ENCODE peak calls at places on chromosomes 1 and 21, in six cellular contexts. K, L, Y, A, G and V are unnamed samples.

GRCh38 chr1:7810395-7810794 is 26.3 kb downstream of the PER3 start:
- DNase-seq in K (no peak), L (no peak), A (no peak), Y (no peak), G (peak; percentile 99), V (no peak)

GRCh38 chr1:226629210-226629895 is 80.8 kb downstream of the STUM start:
- DNase-seq in L (no peak), A (no peak), K (no peak), Y (no peak), G (no peak), V (no peak)

GRCh38 chr1:41870076-41870562 is 48.6 kb downstream of the HIVEP3 start:
- DNase-seq in G (peak; percentile 68), A (no peak), L (no peak), Y (no peak), K (no peak), V (peak; percentile 29)

GRCh38 chr1:31938184-31938975 is at the start of gene PTP4A2:
- DNase-seq in A (peak; percentile 95), G (peak; percentile 87), Y (peak; percentile 95), K (peak; percentile 95), L (peak; percentile 94), V (peak; percentile 96)

GRCh38 chr1:215005078-215005477 is 77.5 kb upstream of the KCNK2 start:
- DNase-seq in L (no peak), Y (no peak), G (no peak), K (peak; percentile 27), A (no peak), V (no peak)

GRCh38 chr1:39205102-39205780 is 746 bp downstream of the MACF1 start:
- DNase-seq in Y (no peak), L (no peak), A (peak; percentile 68), K (peak; percentile 34), G (peak; percentile 76), V (peak; percentile 25)

GRCh38 chr1:76494807-76495206 is 372.5 kb upstream of the ST6GALNAC5 start:
- DNase-seq in L (no peak), A (no peak), G (peak; percentile 26), Y (no peak), K (no peak), V (no peak)

GRCh38 chr1:20484526-20485462 is 1.2 kb downstream of the CAMK2N1 start:
- DNase-seq in Y (no peak), A (no peak), L (no peak), K (no peak), G (no peak), V (no peak)

GRCh38 chr1:59657873-59658465 is 156.8 kb upstream of the HOOK1 start:
- DNase-seq in K (no peak), Y (no peak), L (no peak), A (no peak), G (no peak), V (no peak)

GRCh38 chr1:9449106-9449627 is 90.1 kb upstream of the SLC25A33 start:
- DNase-seq in A (no peak), G (peak; percentile 38), L (no peak), K (no peak), Y (no peak), V (no peak)

GRCh38 chr21:20220586-20220985 is 777.6 kb upstream of the NCAM2 start:
- DNase-seq in G (no peak), K (no peak), L (no peak), A (no peak), Y (no peak), V (no peak)

GRCh38 chr1:60596791-60597748 is 485.3 kb upstream of the NFIA start:
- DNase-seq in G (peak; percentile 40), K (no peak), L (no peak), Y (no peak), A (no peak), V (no peak)

GRCh38 chr21:41987310-41987709 is 22.9 kb downstream of the ZBTB21 start:
- DNase-seq in K (no peak), G (no peak), A (no peak), L (no peak), Y (no peak), V (no peak)

DNA sequence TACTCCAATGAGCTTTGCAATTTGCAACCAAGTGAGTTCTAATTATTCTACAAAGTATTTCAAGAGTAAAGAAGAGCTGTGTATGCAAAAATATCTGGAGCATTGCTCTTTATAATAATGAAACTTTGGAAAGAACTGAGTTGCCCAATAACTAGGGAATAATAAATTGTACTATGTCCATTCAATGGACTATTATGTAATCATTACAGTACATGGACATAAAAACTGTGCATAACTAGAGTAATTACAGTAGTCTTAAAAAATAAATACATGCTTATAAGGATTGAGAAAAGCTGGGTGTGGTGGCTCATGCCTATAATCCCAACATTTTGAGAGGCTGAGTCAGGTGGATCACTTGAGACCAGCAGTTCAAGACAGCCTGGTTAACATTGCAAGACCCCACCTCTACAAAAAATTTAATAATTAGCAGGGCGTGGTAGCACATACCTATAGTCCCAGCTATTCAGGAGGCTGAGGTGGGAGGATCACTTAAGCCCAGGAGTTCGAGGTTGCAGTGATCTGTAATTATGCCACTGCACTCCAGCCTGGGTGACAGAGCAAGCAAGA is 70.3 kb upstream of the JAK1 start:
- DNase-seq in L (no peak), Y (no peak), G (no peak), K (no peak), A (no peak), V (peak; percentile 8)
- H3K4me3 ChIP-seq in L (no peak overlapping the region), Y (no peak overlapping the region), G (no peak overlapping the region), K (no peak overlapping the region), A (no peak overlapping the region), V (no peak overlapping the region)

GRCh38 chr21:33865996-33866575 is 49.5 kb downstream of the ATP5PO start:
- DNase-seq in K (no peak), G (no peak), A (no peak), L (no peak), Y (no peak), V (no peak)

GRCh38 chr21:33865176-33865575 is 50.4 kb downstream of the ATP5PO start:
- DNase-seq in K (no peak), G (no peak), Y (no peak), L (no peak), A (no peak), V (no peak)

GRCh38 chr21:33861125-33861524 is 54.5 kb downstream of the ATP5PO start:
- DNase-seq in A (no peak), G (no peak), Y (no peak), K (no peak), L (no peak), V (no peak)

GRCh38 chr21:33866851-33867250 is 48.8 kb downstream of the ATP5PO start:
- DNase-seq in A (no peak), L (no peak), K (no peak), Y (no peak), G (peak; percentile 12), V (no peak)

DNA sequence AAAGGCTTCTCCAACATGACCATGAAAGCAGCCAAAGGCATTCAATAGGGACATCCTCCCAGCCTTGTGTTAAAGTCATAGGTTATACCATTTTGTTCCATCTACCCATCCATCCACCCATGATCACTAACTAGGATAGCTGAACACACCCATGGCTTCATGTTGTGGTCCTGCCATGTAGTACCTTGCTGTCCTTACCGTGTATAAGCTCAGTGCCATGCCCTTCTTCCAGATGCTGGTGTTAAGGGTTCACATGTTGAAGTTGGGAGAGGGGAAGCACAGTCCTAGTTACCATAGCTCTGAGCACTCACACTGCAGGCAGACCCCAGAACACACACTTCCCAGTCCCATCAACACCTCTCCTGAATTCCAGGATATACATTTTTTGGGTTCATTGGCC is 51.5 kb downstream of the ATP5PO start:
- DNase-seq in Y (no peak), K (no peak), G (no peak), A (no peak), L (no peak), V (no peak)
- H3K4me3 ChIP-seq in Y (no peak overlapping the region), K (no peak overlapping the region), G (no peak overlapping the region), A (no peak overlapping the region), L (no peak overlapping the region), V (no peak overlapping the region)

DNA sequence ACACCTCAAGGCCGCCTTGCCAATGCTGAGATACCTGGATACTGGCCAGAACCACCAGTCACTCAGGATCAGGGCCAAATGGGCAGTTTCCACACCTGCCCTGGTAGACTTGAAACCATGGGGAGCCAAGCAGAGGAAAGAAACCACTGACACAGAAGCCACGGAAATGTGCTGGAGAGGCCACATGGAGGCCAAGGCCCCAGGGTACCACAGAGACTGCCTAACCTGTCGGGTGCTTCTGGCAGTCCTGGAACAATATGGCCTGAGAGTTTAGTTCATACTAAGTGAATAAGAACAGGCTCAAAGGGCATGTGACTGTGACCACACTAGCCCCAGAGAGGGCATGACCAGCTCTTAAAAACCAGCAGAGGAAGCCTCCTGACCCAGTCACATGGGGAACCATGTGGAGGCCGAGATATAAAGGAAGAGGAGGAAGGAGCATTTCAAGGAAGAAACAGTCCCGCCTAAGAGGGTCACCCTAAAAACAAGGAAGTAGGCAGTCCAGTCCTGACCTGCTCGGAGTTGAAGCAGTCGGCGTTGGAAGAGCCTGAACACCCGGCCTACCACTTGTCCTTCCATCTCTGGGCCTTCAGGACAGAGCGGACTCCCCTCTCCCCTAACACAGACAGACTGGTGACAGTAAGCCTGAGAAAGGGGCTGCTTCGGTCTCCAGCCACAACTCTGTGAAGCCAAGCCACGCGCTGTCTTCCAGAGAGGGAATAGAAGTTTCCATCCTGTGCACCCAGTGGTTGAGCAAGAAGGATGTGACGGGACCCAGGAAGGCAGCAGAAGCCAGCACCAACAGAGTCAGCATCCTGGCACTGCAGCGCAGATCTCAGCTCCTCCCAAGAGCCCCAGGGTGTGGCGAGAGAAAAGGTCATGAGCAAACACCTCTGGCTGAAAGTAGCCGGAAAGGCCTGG is at the start of gene DENND2D:
- DNase-seq in K (peak; percentile 88), A (peak; percentile 67), L (no peak), Y (no peak), G (no peak), V (no peak)
- H3K4me3 ChIP-seq in K (peak within 1 kb of the TSS; percentile 28), A (peak within 1 kb of the TSS; percentile 9), L (no peak within 1 kb of the TSS), Y (no peak within 1 kb of the TSS), G (no peak within 1 kb of the TSS), V (no peak within 1 kb of the TSS)

GRCh38 chr1:28518745-28519341 is 13.0 kb downstream of the RCC1 start:
- DNase-seq in Y (no peak), A (no peak), L (no peak), G (no peak), K (no peak), V (peak; percentile 18)

GRCh38 chr1:28521502-28522164 is 15.8 kb downstream of the RCC1 start:
- DNase-seq in Y (no peak), A (no peak), K (no peak), G (no peak), L (no peak), V (no peak)

GRCh38 chr1:28518000-28518744 is 12.3 kb downstream of the RCC1 start:
- DNase-seq in G (peak; percentile 78), K (peak; percentile 92), L (no peak), Y (no peak), A (peak; percentile 89), V (peak; percentile 82)

GRCh38 chr1:28517649-28517999 is 11.8 kb downstream of the RCC1 start:
- DNase-seq in K (no peak), Y (no peak), A (no peak), L (no peak), G (no peak), V (peak; percentile 53)

DNA sequence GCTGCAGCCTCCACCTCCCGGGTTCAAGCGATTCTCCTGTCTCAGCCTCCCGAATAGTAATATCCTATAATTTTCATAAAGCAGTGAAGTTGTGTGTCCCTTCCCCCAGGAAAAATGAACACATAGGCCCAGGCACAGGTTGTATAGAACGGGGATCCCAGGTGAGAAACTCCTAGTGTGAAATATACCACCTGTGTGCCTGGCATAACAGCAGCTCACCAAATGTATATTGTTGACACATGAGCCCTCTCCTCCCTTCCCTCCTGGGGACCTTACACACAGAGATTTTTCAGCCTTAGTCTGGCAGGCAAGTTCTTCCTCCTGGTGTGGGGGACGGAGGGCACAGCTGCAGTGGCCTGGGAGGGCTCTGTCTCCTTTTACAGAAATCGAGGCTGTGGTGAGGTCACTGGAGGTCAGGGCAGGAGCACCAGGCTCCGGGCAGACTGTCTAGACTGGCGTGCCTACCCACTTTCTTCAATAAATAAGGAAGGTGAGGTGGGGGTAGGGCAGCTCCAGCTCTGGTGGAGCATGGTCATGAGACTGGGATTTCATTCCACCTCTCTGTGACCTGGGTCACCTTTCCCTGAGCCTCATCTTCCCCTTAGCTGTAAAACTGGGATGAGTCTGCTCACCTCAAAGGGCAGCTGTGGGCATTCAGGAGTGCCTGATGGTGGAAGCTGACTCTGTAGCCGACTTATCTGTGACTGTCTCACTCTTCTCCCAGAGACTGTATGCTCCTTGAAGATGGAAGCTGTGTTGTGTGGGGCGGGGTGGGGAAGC is 14.3 kb downstream of the RCC1 start:
- DNase-seq in A (no peak), K (no peak), Y (no peak), L (no peak), G (no peak), V (no peak)
- H3K4me3 ChIP-seq in A (no peak overlapping the region), K (no peak overlapping the region), Y (no peak overlapping the region), L (no peak overlapping the region), G (no peak overlapping the region), V (peak overlapping the region; percentile 58)